ENCODE peak calls at places on chromosomes 6 and 20, in ten cellular contexts. B, K, N, L, Z, H, D, V, A and T are unnamed samples.

GRCh38 chr20:967796-968742 is 34.0 kb downstream of the RSPO4 start:
- DNase-seq in K (no peak), Z (peak), A (peak), H (no peak), B (no peak), N (no peak), L (no peak), D (no peak), V (no peak), T (peak)

GRCh38 chr6:161557333-161558107 is 283.7 kb upstream of the AGPAT4 start:
- DNase-seq in K (no peak), A (no peak), V (no peak), B (no peak), H (no peak), D (no peak), L (no peak), N (no peak), Z (no peak), T (no peak)

GRCh38 chr6:82570083-82570482 is 206.5 kb downstream of the TPBG start:
- DNase-seq in H (no peak), B (no peak), Z (no peak), D (no peak), V (no peak), K (no peak), L (no peak), A (no peak), N (no peak), T (no peak)

GRCh38 chr6:76790881-76791280 is 672.4 kb downstream of the HTR1B start:
- DNase-seq in V (no peak), B (no peak), H (no peak), L (no peak), A (no peak), K (no peak), D (no peak), N (no peak), Z (peak), T (no peak)

GRCh38 chr6:72953901-72954494 is 271.3 kb downstream of the KHDC1L start:
- DNase-seq in D (no peak), V (no peak), K (no peak), H (no peak), L (no peak), B (no peak), Z (peak), A (no peak), N (no peak), T (no peak)

GRCh38 chr6:105965042-105965760 is 120.9 kb upstream of the PRDM1 start:
- DNase-seq in B (no peak), K (no peak), A (no peak), N (no peak), V (no peak), H (no peak), L (no peak), Z (no peak), D (no peak), T (no peak)

GRCh38 chr6:36350082-36350481 is 13.4 kb upstream of the BNIP5 start:
- DNase-seq in N (no peak), H (no peak), L (peak), K (no peak), A (no peak), Z (no peak), D (no peak), B (no peak), V (no peak), T (no peak)

GRCh38 chr20:45863543-45864470 is 6.4 kb downstream of the ZSWIM3 start:
- DNase-seq in L (no peak), A (no peak), H (no peak), K (no peak), B (no peak), Z (no peak), D (no peak), N (no peak), V (no peak), T (no peak)

GRCh38 chr20:25016471-25016870 is 23.9 kb upstream of the APMAP start:
- DNase-seq in A (no peak), H (no peak), N (peak), Z (no peak), B (no peak), K (no peak), D (no peak), L (peak), V (peak), T (no peak)

GRCh38 chr6:148969679-148970078 is 222.8 kb downstream of the UST start:
- DNase-seq in V (no peak), D (no peak), B (peak), A (no peak), Z (no peak), N (peak), L (peak), K (peak), H (peak), T (no peak)

GRCh38 chr6:38175786-38176185 is 356.3 kb downstream of the ZFAND3 start:
- DNase-seq in H (no peak), N (no peak), D (no peak), A (no peak), V (no peak), K (no peak), Z (no peak), L (peak), B (no peak), T (no peak)

GRCh38 chr6:110613356-110613755 is 136.9 kb upstream of the SLC22A16 start:
- DNase-seq in D (no peak), K (no peak), H (no peak), N (no peak), V (no peak), A (no peak), Z (no peak), L (no peak), B (no peak), T (no peak)

GRCh38 chr6:78910611-78911134 is 43.3 kb downstream of the IRAK1BP1 start:
- DNase-seq in B (peak), N (no peak), L (peak), H (no peak), D (no peak), K (peak), Z (no peak), A (no peak), V (no peak), T (no peak)

GRCh38 chr6:6724319-6725119 is 136.0 kb downstream of the LY86 start:
- DNase-seq in H (no peak), Z (peak), K (peak), A (no peak), V (peak), L (no peak), N (peak), B (peak), D (no peak), T (peak)

GRCh38 chr6:35691027-35691824 is 2.5 kb upstream of the FKBP5 start:
- DNase-seq in L (peak), H (peak), D (no peak), N (peak), B (peak), V (peak), K (peak), Z (no peak), A (no peak), T (no peak)

GRCh38 chr6:169861431-169862045 is 110.1 kb downstream of the ERMARD start:
- DNase-seq in K (no peak), H (no peak), Z (no peak), N (no peak), D (no peak), V (peak), L (no peak), B (no peak), A (no peak), T (no peak)

GRCh38 chr20:17228624-17229061 is 1.8 kb downstream of the PCSK2 start:
- DNase-seq in A (no peak), V (no peak), Z (no peak), L (peak), D (no peak), N (no peak), K (no peak), H (no peak), B (no peak), T (no peak)